ENCODE peak calls at places on chromosomes 4 and X, in nine cellular contexts. C is midbrain; W is RWPE1; S is SK-N-DZ; F is NCI-H1694; K is GM19239; N is activated naive CD4-positive, alpha-beta T cell treated with anti-CD3 and anti-CD28 coated beads for 36 hours; Y is activated T-cell treated with anti-CD3 and anti-CD28 coated beads for 1 hour; V is AG10803. H is an unnamed sample.

GRCh38 chr4:114286275-114286674 is 306.8 kb upstream of the ARSJ start:
- DNase-seq in C (no peak), W (no peak), S (no peak), F (no peak), K (no peak), N (no peak), Y (no peak), V (no peak), H (no peak)

GRCh38 chr4:158094413-158095110 is 78.3 kb downstream of the GASK1B start:
- DNase-seq in C (no peak), W (peak; percentile 61), S (no peak), F (no peak), K (no peak), N (no peak), Y (no peak), V (no peak), H (no peak)

GRCh38 chrX:18455384-18455783 is 30.0 kb downstream of the CDKL5 start:
- DNase-seq in C (no peak), W (no peak), S (no peak), F (no peak), K (no peak), N (no peak), Y (no peak), V (no peak), H (no peak)

GRCh38 chr4:986949-987688 is at the start of gene IDUA:
- DNase-seq in C (peak; percentile 75), W (peak; percentile 73), S (peak; percentile 48), F (peak; percentile 40), K (peak; percentile 85), N (peak; percentile 87), Y (peak; percentile 81), V (peak; percentile 52), H (peak; percentile 82)

GRCh38 chr4:1075809-1076524 is 37.4 kb downstream of the RNF212 start:
- DNase-seq in C (no peak), W (peak; percentile 12), S (no peak), F (no peak), K (no peak), N (no peak), Y (no peak), V (no peak), H (no peak)

GRCh38 chrX:136376713-136377112 is 76.0 kb downstream of the ADGRG4 start:
- DNase-seq in C (no peak), W (no peak), S (no peak), F (no peak), K (no peak), N (no peak), Y (no peak), V (no peak), H (no peak)

GRCh38 chr4:82780398-82781231 is 18.0 kb downstream of the SCD5 start:
- DNase-seq in C (peak; percentile 79), W (no peak), S (peak; percentile 61), F (peak; percentile 80), K (peak; percentile 9), N (no peak), Y (no peak), V (no peak), H (no peak)

GRCh38 chr4:117421706-117422105 is 336.3 kb upstream of the TRAM1L1 start:
- DNase-seq in C (no peak), W (no peak), S (no peak), F (peak; percentile 4), K (no peak), N (no peak), Y (no peak), V (no peak), H (no peak)

GRCh38 chr4:133641191-133641590 is 492.1 kb downstream of the PCDH10 start:
- DNase-seq in C (no peak), W (no peak), S (no peak), F (no peak), K (no peak), N (no peak), Y (no peak), V (no peak), H (no peak)

GRCh38 chrX:68196939-68197791 is 236.1 kb downstream of the OPHN1 start:
- DNase-seq in C (peak; percentile 37), W (peak; percentile 60), S (peak; percentile 41), F (peak; percentile 29), K (peak; percentile 13), N (peak; percentile 43), Y (no peak), V (peak; percentile 38), H (no peak)

GRCh38 chr4:183504930-183505555 is at the start of gene ING2:
- DNase-seq in C (peak; percentile 93), W (peak; percentile 88), S (no peak), F (no peak), K (peak; percentile 59), N (peak; percentile 69), Y (no peak), V (peak; percentile 63), H (peak; percentile 93)